ENCODE peak calls at places on chromosomes 7 and 10, in eight cellular contexts. R is brain microvascular endothelial cell, P is ovary, V is GM12865, W is WTC11, H is astrocyte of the spinal cord, S is K562, A is Panc1. Y is an unnamed sample.

GRCh38 chr7:140684066-140684950 is 11.6 kb downstream of the ADCK2 start:
- DNase-seq in V (no peak), S (no peak), P (no peak), A (no peak), R (no peak), H (no peak), W (no peak), Y (no peak)

GRCh38 chr10:60809157-60809556 is 30.9 kb downstream of the CDK1 start:
- DNase-seq in S (no peak), V (no peak), H (no peak), P (no peak), R (peak), W (no peak), A (no peak), Y (no peak)

GRCh38 chr7:1742555-1743303 is 72.7 kb downstream of the ELFN1 start:
- DNase-seq in H (peak), R (peak), V (no peak), W (no peak), A (no peak), S (peak), P (peak), Y (no peak)

GRCh38 chr7:47301657-47302295 is 280.1 kb downstream of the TNS3 start:
- DNase-seq in S (no peak), P (no peak), A (no peak), V (no peak), W (no peak), H (no peak), R (no peak), Y (no peak)

GRCh38 chr7:111074772-111075152 is 16.2 kb upstream of the LRRN3 start:
- DNase-seq in W (no peak), V (no peak), P (no peak), S (peak), A (no peak), H (no peak), R (no peak), Y (no peak)

GRCh38 chr7:93941956-93942355 is 20.4 kb downstream of the GNG11 start:
- DNase-seq in P (no peak), A (no peak), S (no peak), V (no peak), W (no peak), H (peak), R (peak), Y (no peak)

GRCh38 chr10:96352587-96352986 is 6.2 kb downstream of the OPALIN start:
- DNase-seq in P (no peak), W (no peak), V (no peak), A (no peak), H (no peak), S (no peak), R (no peak), Y (no peak)

GRCh38 chr7:132518102-132518838 is 58.0 kb downstream of the PLXNA4 start:
- DNase-seq in S (peak), V (peak), A (peak), W (peak), H (no peak), P (no peak), R (no peak), Y (peak)

GRCh38 chr7:27814054-27814453 is 74.1 kb downstream of the TAX1BP1 start:
- DNase-seq in W (no peak), V (no peak), R (no peak), A (no peak), H (peak), S (no peak), P (no peak), Y (no peak)

GRCh38 chr7:40986351-40986873 is 716.5 kb downstream of the INHBA start:
- DNase-seq in V (no peak), A (peak), S (no peak), H (peak), R (peak), P (no peak), W (no peak), Y (no peak)

GRCh38 chr7:91310829-91311460 is 46.7 kb downstream of the FZD1 start:
- DNase-seq in V (no peak), A (no peak), H (no peak), W (no peak), S (no peak), P (peak), R (peak), Y (no peak)

GRCh38 chr7:100132697-100133137 is 6.0 kb downstream of the MBLAC1 start:
- DNase-seq in S (peak), R (peak), W (peak), V (peak), A (peak), P (no peak), H (peak), Y (peak)
- TF ChIP-seq CTCF in S (peak), R (peak), W (peak), V (peak), A (peak), P (peak), H (peak), Y (peak)

DNA sequence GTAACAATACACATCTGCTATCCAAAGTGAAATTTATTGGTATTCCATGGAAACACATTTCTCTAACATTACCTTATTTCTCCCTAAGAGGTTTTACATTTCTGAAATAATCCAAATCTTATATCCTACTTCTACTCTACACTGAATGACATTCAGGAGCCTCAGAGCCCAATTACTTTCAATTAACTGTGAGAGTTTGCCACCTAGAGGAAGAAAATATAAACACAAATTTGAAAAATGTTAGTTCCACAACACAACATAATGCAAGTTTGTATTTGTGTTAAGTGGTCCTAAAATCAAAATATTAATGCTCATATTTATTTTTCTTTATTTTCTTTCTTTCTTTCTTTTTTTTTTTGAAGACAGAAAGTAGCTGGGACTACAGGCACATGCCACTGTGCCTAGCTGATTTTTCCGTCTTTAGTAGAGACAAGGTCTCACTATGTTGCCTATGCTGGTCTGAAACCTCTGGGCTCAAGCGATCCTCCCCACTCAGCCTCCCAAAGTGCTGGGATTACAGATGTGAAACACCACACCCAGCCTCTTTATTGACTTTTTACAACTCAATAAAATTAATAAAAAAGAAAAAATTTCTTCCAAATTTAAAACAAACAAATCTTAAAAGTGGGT is 46.0 kb downstream of the ATAD1 start:
- DNase-seq in W (no peak), S (peak), P (no peak), V (peak), A (no peak), H (peak), R (no peak), Y (no peak)
- TF ChIP-seq CTCF in W (no peak), S (peak), P (peak), V (peak), A (peak), H (peak), R (no peak), Y (peak)

GRCh38 chr7:72924417-72924747 is 513 bp upstream of the POM121 start:
- DNase-seq in S (no peak), R (no peak), A (no peak), P (no peak), V (no peak), H (no peak), W (no peak), Y (no peak)

GRCh38 chr7:72919256-72919775 is 5.6 kb upstream of the POM121 start:
- DNase-seq in A (no peak), S (no peak), P (no peak), W (no peak), R (no peak), H (no peak), V (no peak), Y (no peak)

GRCh38 chr7:72925546-72926120 is 738 bp downstream of the POM121 start:
- DNase-seq in H (peak), S (peak), V (peak), R (no peak), P (no peak), A (no peak), W (no peak), Y (no peak)

GRCh38 chr7:72924748-72925545 is at the start of gene POM121:
- DNase-seq in H (peak), W (peak), S (peak), R (peak), A (peak), P (peak), V (peak), Y (peak)
- TF ChIP-seq CTCF in H (no peak), W (no peak), S (peak), R (no peak), A (no peak), P (no peak), V (no peak), Y (no peak)

DNA sequence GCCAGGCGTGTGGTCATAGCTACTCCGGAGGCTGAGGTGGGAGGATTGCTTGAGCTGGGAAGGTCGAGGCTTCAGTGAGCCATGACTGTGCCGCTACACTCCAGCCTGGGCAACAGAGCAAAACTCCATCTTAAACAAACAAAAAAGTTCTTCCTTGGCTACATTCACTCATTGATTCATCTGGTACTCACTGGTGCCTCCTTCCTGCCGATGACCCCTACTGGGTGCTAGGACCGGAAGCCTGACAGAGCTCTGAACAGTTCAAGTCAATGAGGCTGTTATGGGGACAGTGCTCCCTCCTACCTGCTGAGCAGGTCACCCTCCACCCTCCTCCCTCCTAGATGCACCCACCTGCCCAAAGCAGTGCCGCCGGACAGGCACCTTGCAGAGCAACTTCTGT is 4.9 kb downstream of the PCOLCE start:
- DNase-seq in W (no peak), V (no peak), R (peak), A (no peak), S (no peak), H (no peak), P (no peak), Y (no peak)
- TF ChIP-seq CTCF in W (no peak), V (no peak), R (no peak), A (no peak), S (no peak), H (no peak), P (no peak), Y (no peak)

GRCh38 chr10:117226813-117227451 is 14.0 kb upstream of the SLC18A2 start:
- DNase-seq in S (peak), W (peak), V (peak), P (no peak), H (no peak), A (no peak), R (peak), Y (no peak)
- TF ChIP-seq CTCF in S (peak), W (no peak), V (peak), P (no peak), H (peak), A (peak), R (peak), Y (peak)

GRCh38 chr7:14457567-14458453 is 444.7 kb downstream of the DGKB start:
- DNase-seq in H (peak), P (no peak), A (peak), S (peak), R (peak), W (peak), V (peak), Y (peak)
- TF ChIP-seq CTCF in H (peak), P (no peak), A (peak), S (peak), R (peak), W (peak), V (peak), Y (peak)

DNA sequence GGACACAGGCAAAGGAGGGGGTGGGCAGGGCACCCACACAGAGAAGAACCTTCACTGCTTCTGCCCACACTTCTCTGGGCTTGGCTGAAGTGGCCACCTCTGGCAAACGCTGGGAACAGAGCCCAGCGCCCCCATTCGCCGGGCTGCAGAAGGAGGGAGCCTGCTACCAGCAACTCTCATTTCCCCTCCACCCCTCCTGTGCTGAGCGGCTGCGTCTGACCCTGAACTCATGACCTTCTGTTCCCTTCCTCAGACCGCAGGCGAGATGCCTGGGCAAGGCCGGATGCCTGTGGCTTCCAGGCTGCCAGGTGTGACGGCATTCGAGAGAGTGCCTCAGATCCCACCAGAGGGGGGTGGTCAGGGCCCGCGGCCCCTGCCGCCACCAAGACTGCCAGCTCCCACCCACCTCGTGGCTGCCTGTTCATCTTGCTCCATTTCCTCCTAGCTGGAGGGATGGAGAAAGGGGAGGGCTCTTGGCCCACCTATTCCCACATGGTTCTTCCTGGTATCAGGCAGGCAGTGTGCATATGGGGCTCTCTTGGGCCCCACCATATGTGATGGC is 19.8 kb downstream of the DNAJB12 start:
- DNase-seq in R (peak), A (no peak), W (no peak), S (no peak), P (peak), H (peak), V (peak), Y (no peak)
- TF ChIP-seq CTCF in R (peak), A (no peak), W (no peak), S (no peak), P (no peak), H (peak), V (peak), Y (no peak)

DNA sequence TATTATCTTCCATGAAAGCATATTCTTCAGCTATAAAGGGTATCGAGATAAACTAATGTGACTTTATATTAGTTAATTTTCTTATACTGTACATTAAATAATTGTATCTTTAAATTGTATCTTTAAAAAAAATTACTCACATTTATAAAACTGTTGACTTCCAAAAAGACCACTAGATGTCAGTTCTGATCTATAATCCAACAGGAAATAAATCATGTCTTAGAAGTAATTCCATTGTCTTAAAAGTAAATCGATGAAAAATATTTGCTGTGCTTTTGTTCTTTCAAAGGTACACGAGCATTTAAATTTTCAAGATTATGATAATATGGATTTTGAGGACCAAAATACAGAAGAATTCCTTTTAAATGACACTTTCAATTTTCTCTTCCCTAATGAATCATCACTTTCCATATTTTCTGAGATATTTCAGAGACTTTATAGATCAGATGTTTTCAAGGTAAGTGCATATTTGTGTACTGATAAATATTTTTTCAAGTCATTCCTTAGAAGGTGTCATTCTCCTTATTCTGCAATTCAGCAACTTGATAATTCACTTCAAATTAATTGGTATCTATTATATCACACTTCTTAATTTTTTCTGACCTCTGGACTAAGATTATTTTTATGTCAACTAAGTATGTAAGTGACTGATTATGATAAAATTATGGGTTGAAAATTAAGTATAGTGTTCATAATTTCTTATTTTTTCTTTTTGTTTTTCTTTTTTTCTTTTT is 138.5 kb downstream of the CPED1 start:
- DNase-seq in V (peak), P (no peak), H (peak), W (no peak), R (no peak), S (no peak), A (peak), Y (no peak)
- TF ChIP-seq CTCF in V (peak), P (no peak), H (peak), W (no peak), R (no peak), S (peak), A (peak), Y (peak)

Y was measured in neural crest cell.